ENCODE peak calls at places on chromosomes 16 and 17, in five cellular contexts. I is stimulated activated naive CD4-positive, alpha-beta T cell; B is gastrocnemius medialis; C is AG10803; X is vagina. V is an unnamed sample.

GRCh38 chr16:21184834-21185233 is 26.4 kb downstream of the LDAF1 start:
- DNase-seq in C (no peak), B (no peak), X (no peak), I (no peak), V (peak)

GRCh38 chr17:3835410-3836229 is 10.4 kb downstream of the NCBP3 start:
- DNase-seq in I (no peak), B (peak), C (peak), X (no peak), V (no peak)

GRCh38 chr17:34081269-34081668 is 173.8 kb upstream of the CCL2 start:
- DNase-seq in B (no peak), C (no peak), X (no peak), I (no peak), V (no peak)

GRCh38 chr16:19432429-19432828 is 14.7 kb downstream of the TMC5 start:
- DNase-seq in C (no peak), X (no peak), I (no peak), B (no peak), V (no peak)

GRCh38 chr16:88634141-88634993 is 4.0 kb upstream of the IL17C start:
- DNase-seq in B (no peak), I (peak), C (peak), X (no peak), V (peak)

GRCh38 chr17:62565817-62566216 is 61.7 kb upstream of the MRC2 start:
- DNase-seq in X (no peak), I (no peak), C (peak), B (no peak), V (no peak)

GRCh38 chr17:1067282-1067956 is 70.5 kb downstream of the TIMM22 start:
- DNase-seq in C (no peak), I (no peak), X (no peak), B (no peak), V (no peak)

GRCh38 chr16:15967223-15967546 is 17.8 kb downstream of the ABCC1 start:
- DNase-seq in C (no peak), B (no peak), X (no peak), I (no peak), V (no peak)

GRCh38 chr17:5587431-5588032 is 3.2 kb upstream of the NLRP1 start:
- DNase-seq in C (peak), B (no peak), I (peak), X (no peak), V (peak)

GRCh38 chr16:82945420-82946096 is 318.8 kb downstream of the CDH13 start:
- DNase-seq in I (no peak), C (no peak), B (no peak), X (no peak), V (peak)

GRCh38 chr17:64635647-64636305 is 26.3 kb downstream of the SMURF2 start:
- DNase-seq in C (peak), B (no peak), I (no peak), X (no peak), V (peak)

GRCh38 chr16:14324581-14324980 is 253.5 kb downstream of the MRTFB start:
- DNase-seq in I (no peak), C (peak), B (no peak), X (no peak), V (no peak)

GRCh38 chr17:57561072-57561861 is 183.8 kb downstream of the CCDC182 start:
- DNase-seq in B (no peak), C (no peak), X (no peak), I (no peak), V (peak)

GRCh38 chr17:50289268-50289667 is 15.0 kb downstream of the TMEM92 start:
- DNase-seq in I (no peak), C (peak), X (no peak), B (no peak), V (no peak)

V was measured in activated CD8-positive, alpha-beta T cell treated with anti-CD3 and anti-CD28 coated beads for 36 hours.